ENCODE peak calls at places on chromosomes 4 and X, in eight cellular contexts. N, I, C, L, Y, E, Z and F are unnamed samples.

GRCh38 chrX:112961981-112962380 is 121.3 kb upstream of the AMOT start:
- DNase-seq in N (no peak), I (no peak), C (no peak), L (no peak), Y (no peak), E (no peak), Z (no peak), F (no peak)

GRCh38 chr4:123832173-123833026 is 435.8 kb downstream of the SPRY1 start:
- DNase-seq in N (no peak), I (no peak), C (peak), L (peak), Y (no peak), E (no peak), Z (no peak), F (no peak)

GRCh38 chrX:39073131-39073530 is 271.9 kb downstream of the MID1IP1 start:
- DNase-seq in N (no peak), I (no peak), C (no peak), L (no peak), Y (no peak), E (no peak), Z (no peak), F (no peak)

GRCh38 chrX:56802921-56803848 is 74.1 kb downstream of the NBDY start:
- DNase-seq in N (peak), I (no peak), C (no peak), L (peak), Y (peak), E (peak), Z (peak), F (peak)

GRCh38 chr4:111883557-111883999 is 261.7 kb upstream of the FAM241A start:
- DNase-seq in N (no peak), I (no peak), C (no peak), L (no peak), Y (peak), E (no peak), Z (no peak), F (no peak)

GRCh38 chr4:21765810-21766407 is 182.7 kb downstream of the KCNIP4 start:
- DNase-seq in N (peak), I (peak), C (peak), L (peak), Y (peak), E (no peak), Z (peak), F (peak)

GRCh38 chr4:128630881-128631280 is 178.6 kb upstream of the JADE1 start:
- DNase-seq in N (no peak), I (no peak), C (no peak), L (peak), Y (no peak), E (no peak), Z (no peak), F (no peak)

GRCh38 chr4:88823058-88823919 is 125.7 kb upstream of the NAP1L5 start:
- DNase-seq in N (peak), I (peak), C (peak), L (peak), Y (peak), E (peak), Z (peak), F (peak)

GRCh38 chr4:48490012-48490679 is at the start of gene ZAR1:
- DNase-seq in N (peak), I (no peak), C (no peak), L (no peak), Y (peak), E (no peak), Z (peak), F (no peak)

GRCh38 chr4:184274288-184274951 is 56.7 kb upstream of the ENPP6 start:
- DNase-seq in N (no peak), I (no peak), C (peak), L (no peak), Y (peak), E (no peak), Z (no peak), F (no peak)

GRCh38 chr4:167555338-167556022 is 321.2 kb upstream of the SPOCK3 start:
- DNase-seq in N (no peak), I (peak), C (no peak), L (no peak), Y (no peak), E (no peak), Z (no peak), F (no peak)

GRCh38 chrX:70168238-70169188 is 8.8 kb upstream of the DGAT2L6 start:
- DNase-seq in N (peak), I (peak), C (peak), L (peak), Y (peak), E (no peak), Z (no peak), F (peak)

DNA sequence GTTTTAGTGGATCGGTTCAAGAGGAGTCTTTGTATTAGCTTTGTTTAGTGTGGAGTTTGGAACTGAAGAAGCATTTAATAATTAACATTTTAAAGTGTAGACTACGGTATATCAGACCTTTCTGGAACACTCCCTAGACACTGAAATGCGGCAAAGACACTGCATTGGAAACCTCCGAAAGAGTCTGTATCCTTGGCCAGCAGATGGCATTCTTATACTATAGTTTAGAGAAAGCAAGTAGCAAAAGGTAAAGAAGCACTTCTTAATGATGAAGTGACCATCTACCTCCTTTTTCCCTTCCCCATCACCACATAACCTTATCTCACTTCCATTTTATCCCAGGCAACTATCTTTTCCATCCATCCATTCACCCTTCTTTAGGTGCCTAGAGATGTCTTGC is 7.6 kb downstream of the FABP2 start:
- DNase-seq in N (no peak), I (peak), C (peak), L (peak), Y (peak), E (no peak), Z (peak), F (peak)
- TF ChIP-seq CTCF in N (no peak), I (peak), C (peak), L (peak), Y (peak), E (peak), Z (peak), F (no peak)

DNA sequence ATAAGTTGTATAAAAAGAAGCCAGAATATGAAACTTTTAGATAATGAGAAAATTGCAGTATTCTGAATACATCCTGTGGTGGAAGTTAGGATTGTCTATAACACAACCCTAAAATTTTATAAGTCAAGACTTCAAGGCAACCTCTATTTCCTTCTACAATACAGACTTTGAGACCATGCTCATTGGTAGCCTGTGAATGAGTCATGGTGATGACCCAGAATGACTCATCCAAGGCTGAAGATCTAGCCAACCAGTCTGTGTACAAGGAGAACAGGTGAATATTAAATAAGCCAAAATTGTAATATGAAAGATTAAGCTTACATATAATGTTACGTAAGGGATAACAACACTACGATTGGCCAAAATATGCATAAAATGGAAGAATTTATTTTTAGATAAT is 475.9 kb upstream of the GALNT7 start:
- DNase-seq in N (no peak), I (no peak), C (no peak), L (no peak), Y (no peak), E (no peak), Z (no peak), F (no peak)
- TF ChIP-seq CTCF in N (no peak), I (no peak), C (no peak), L (no peak), Y (no peak), E (no peak), Z (no peak), F (no peak)

GRCh38 chr4:41814565-41814964 is 66.0 kb upstream of the PHOX2B start:
- DNase-seq in N (peak), I (peak), C (peak), L (peak), Y (peak), E (no peak), Z (no peak), F (peak)
- TF ChIP-seq CTCF in N (no peak), I (peak), C (peak), L (peak), Y (peak), E (no peak), Z (no peak), F (no peak)

GRCh38 chr4:4535590-4535989 is 6.3 kb downstream of the STX18 start:
- DNase-seq in N (no peak), I (no peak), C (no peak), L (no peak), Y (no peak), E (no peak), Z (no peak), F (no peak)

GRCh38 chr4:4529412-4529811 is 12.4 kb downstream of the STX18 start:
- DNase-seq in N (no peak), I (no peak), C (no peak), L (no peak), Y (no peak), E (no peak), Z (no peak), F (no peak)

GRCh38 chr4:4532371-4532770 is 9.5 kb downstream of the STX18 start:
- DNase-seq in N (no peak), I (no peak), C (no peak), L (no peak), Y (no peak), E (no peak), Z (no peak), F (no peak)

GRCh38 chr4:4534515-4535145 is 7.2 kb downstream of the STX18 start:
- DNase-seq in N (no peak), I (no peak), C (no peak), L (no peak), Y (no peak), E (no peak), Z (no peak), F (no peak)

GRCh38 chr4:4533461-4534169 is 8.2 kb downstream of the STX18 start:
- DNase-seq in N (no peak), I (no peak), C (no peak), L (no peak), Y (no peak), E (no peak), Z (no peak), F (no peak)
- TF ChIP-seq CTCF in N (no peak), I (no peak), C (no peak), L (no peak), Y (no peak), E (no peak), Z (no peak), F (no peak)

DNA sequence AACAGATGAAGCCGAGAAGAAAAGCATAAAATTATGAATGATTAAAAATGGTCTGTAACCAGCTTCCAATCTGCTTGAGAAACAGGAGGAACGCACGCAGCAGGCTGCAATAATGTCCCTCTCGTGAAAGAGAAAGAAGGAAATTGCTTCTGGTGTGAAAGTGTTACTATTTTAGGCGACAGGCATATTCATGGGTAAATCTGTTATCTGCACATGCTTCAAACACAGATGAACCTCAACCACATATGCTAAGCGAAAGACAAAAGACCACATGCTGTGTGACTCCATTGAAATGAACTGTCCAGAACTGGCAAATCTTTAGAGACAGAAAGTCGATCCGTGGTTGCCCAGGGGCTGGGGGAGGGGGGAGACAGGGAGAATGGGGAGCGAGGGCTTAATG is 3.4 kb downstream of the RS1 start:
- DNase-seq in N (no peak), I (no peak), C (no peak), L (no peak), Y (no peak), E (no peak), Z (peak), F (no peak)
- TF ChIP-seq CTCF in N (no peak), I (no peak), C (no peak), L (no peak), Y (no peak), E (no peak), Z (no peak), F (no peak)